ENCODE peak calls at places on chromosome 14, in six cellular contexts. K is A549, T is uterus, H is GM12878, E is stomach, R is adrenal gland. B is an unnamed sample.

GRCh38 chr14:91067186-91067585 is 6.7 kb upstream of the RPS6KA5 start:
- DNase-seq in K (no peak), T (no peak), H (no peak), E (no peak), R (no peak), B (no peak)

GRCh38 chr14:93369393-93370266 is 22.6 kb downstream of the COX8C start:
- DNase-seq in K (no peak), T (no peak), H (peak), E (no peak), R (no peak), B (no peak)

GRCh38 chr14:47438650-47439140 is 236.7 kb downstream of the MDGA2 start:
- DNase-seq in K (no peak), T (no peak), H (no peak), E (no peak), R (no peak), B (no peak)

GRCh38 chr14:95184413-95184790 is 27.1 kb upstream of the DICER1 start:
- DNase-seq in K (no peak), T (no peak), H (no peak), E (no peak), R (no peak), B (no peak)

GRCh38 chr14:73467800-73468199 is 9.5 kb upstream of the NUMB start:
- DNase-seq in K (no peak), T (no peak), H (no peak), E (no peak), R (no peak), B (no peak)

GRCh38 chr14:39499514-39499913 is 67.3 kb upstream of the FBXO33 start:
- DNase-seq in K (no peak), T (no peak), H (no peak), E (no peak), R (no peak), B (no peak)

GRCh38 chr14:76810953-76811400 is 1.7 kb downstream of the ANGEL1 start:
- DNase-seq in K (peak), T (no peak), H (no peak), E (no peak), R (peak), B (peak)

GRCh38 chr14:98685725-98686124 is 586.3 kb downstream of the BCL11B start:
- DNase-seq in K (no peak), T (no peak), H (no peak), E (no peak), R (no peak), B (no peak)

GRCh38 chr14:101599234-101599885 is 38.1 kb downstream of the DIO3 start:
- DNase-seq in K (no peak), T (no peak), H (no peak), E (no peak), R (no peak), B (no peak)

GRCh38 chr14:50139192-50139591 is 22.8 kb upstream of the VCPKMT start:
- DNase-seq in K (no peak), T (no peak), H (no peak), E (no peak), R (no peak), B (no peak)

GRCh38 chr14:68124885-68125731 is 305.5 kb downstream of the RAD51B start:
- DNase-seq in K (peak), T (peak), H (no peak), E (no peak), R (no peak), B (no peak)

GRCh38 chr14:35808076-35808657 is 928 bp downstream of the RALGAPA1 start:
- DNase-seq in K (peak), T (peak), H (no peak), E (peak), R (no peak), B (peak)

GRCh38 chr14:69069020-69069421 is 83.9 kb downstream of the DCAF5 start:
- DNase-seq in K (peak), T (no peak), H (no peak), E (no peak), R (no peak), B (no peak)

GRCh38 chr14:49971156-49972141 is 78.6 kb downstream of the ARF6 start:
- DNase-seq in K (no peak), T (no peak), H (peak), E (no peak), R (no peak), B (no peak)

GRCh38 chr14:34094384-34094783 is 143.5 kb upstream of the EGLN3 start:
- DNase-seq in K (no peak), T (no peak), H (no peak), E (no peak), R (no peak), B (no peak)

GRCh38 chr14:94307410-94307992 is 14.4 kb upstream of the SERPINA10 start:
- DNase-seq in K (peak), T (no peak), H (no peak), E (no peak), R (no peak), B (no peak)

GRCh38 chr14:55581011-55581806 is 1.2 kb downstream of the KTN1 start:
- DNase-seq in K (peak), T (peak), H (no peak), E (peak), R (peak), B (peak)

GRCh38 chr14:95490727-95491451 is 25.6 kb downstream of the SYNE3 start:
- DNase-seq in K (peak), T (no peak), H (no peak), E (no peak), R (peak), B (no peak)

GRCh38 chr14:69519701-69520100 is 35.2 kb downstream of the PLEKHD1 start:
- DNase-seq in K (no peak), T (no peak), H (no peak), E (no peak), R (no peak), B (peak)

GRCh38 chr14:24279301-24280186 is 8.1 kb upstream of the RABGGTA start:
- DNase-seq in K (peak), T (no peak), H (peak), E (no peak), R (peak), B (peak)

GRCh38 chr14:56378474-56378873 is 201.1 kb upstream of the TMEM260 start:
- DNase-seq in K (no peak), T (no peak), H (no peak), E (no peak), R (no peak), B (no peak)

GRCh38 chr14:94390372-94391086 is 2.1 kb upstream of the SERPINA1 start:
- DNase-seq in K (no peak), T (no peak), H (no peak), E (peak), R (peak), B (peak)

GRCh38 chr14:75993567-75994041 is 8.0 kb downstream of the IFT43 start:
- DNase-seq in K (no peak), T (no peak), H (peak), E (no peak), R (no peak), B (no peak)

GRCh38 chr14:105384605-105385321 is 13.6 kb upstream of the TEX22 start:
- DNase-seq in K (no peak), T (peak), H (no peak), E (no peak), R (no peak), B (no peak)

GRCh38 chr14:96370528-96370927 is 7.2 kb downstream of the GSKIP start:
- DNase-seq in K (no peak), T (no peak), H (no peak), E (no peak), R (no peak), B (no peak)

GRCh38 chr14:95392841-95393240 is 73.1 kb upstream of the CLMN start:
- DNase-seq in K (no peak), T (no peak), H (no peak), E (no peak), R (no peak), B (no peak)

GRCh38 chr14:69873877-69874780 is 5.1 kb upstream of the SMOC1 start:
- DNase-seq in K (no peak), T (no peak), H (no peak), E (no peak), R (no peak), B (no peak)

GRCh38 chr14:65745396-65746190 is 333.1 kb downstream of the FUT8 start:
- DNase-seq in K (no peak), T (no peak), H (no peak), E (no peak), R (no peak), B (no peak)

GRCh38 chr14:80434574-80435321 is 223.4 kb upstream of the DIO2 start:
- DNase-seq in K (peak), T (no peak), H (no peak), E (peak), R (no peak), B (no peak)

GRCh38 chr14:71433303-71433702 is 498.9 kb upstream of the RGS6 start:
- DNase-seq in K (no peak), T (no peak), H (no peak), E (no peak), R (no peak), B (no peak)

GRCh38 chr14:53062856-53063255 is 90.3 kb downstream of the DDHD1 start:
- DNase-seq in K (no peak), T (no peak), H (no peak), E (no peak), R (no peak), B (no peak)

DNA sequence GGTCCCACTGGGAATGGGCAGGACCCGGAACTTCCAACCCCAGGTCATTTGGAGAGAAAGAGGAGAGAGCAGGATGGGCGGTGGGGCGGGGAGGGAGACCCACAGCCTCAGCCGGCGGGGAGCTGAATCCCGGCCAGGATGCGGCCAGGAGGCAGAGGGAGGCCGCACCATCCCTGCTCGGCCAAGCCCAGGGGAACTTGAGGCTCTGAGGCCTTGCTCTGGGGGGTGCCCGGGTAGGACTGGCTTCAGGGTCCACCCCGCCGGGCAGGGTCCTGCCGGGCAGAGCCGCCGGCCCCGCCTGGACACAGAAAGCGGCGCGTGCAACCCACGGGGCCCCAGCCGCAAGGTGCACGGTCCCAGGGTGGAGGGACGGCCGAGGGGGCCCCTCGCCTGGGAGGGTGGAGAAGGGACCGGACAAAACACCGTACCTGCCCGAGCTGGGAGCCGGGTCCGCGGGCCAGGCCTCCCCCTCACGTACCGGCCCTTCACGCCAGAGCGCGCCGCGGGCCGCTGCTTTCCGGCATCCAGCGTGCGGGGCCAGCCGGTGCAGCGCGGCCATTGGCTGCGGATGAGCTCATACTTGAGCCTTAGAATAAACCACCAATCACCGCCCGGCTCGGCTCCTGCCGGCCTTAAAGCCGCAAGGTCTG is at the start of gene RPS6KL1:
- DNase-seq in K (peak), T (peak), H (no peak), E (peak), R (peak), B (peak)
- TF ChIP-seq POLR2A in K (no peak), T (no peak), H (peak), E (no peak), R (no peak), B (no peak)

DNA sequence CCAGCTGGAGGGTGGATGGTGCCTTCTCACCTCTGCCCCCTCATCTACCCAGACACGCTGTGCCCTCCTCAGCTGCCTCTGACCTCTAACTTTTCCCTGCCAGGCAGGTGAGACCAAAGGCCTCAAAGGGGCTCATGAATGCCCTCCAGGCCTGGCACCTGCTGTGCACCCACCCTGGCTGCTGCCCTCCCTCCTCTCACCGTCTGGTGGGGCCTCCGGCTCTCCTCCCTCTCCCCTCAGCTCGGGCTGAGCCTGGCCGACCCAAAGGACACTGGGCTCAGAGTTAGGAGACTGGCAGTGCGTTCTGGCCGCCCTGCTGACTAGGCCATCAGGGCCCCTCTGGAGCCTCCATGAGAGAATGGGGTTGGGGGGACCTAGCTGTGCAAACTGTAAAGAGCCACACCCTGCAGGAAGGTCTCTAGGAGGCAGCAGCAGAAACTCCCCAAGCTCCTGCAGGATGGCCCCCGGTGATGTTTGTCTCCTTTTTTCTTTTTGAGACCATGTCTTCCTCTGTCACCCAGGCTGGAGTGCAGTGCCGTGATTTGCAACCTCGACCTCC is 40.3 kb upstream of the PPP1R13B start:
- DNase-seq in K (no peak), T (no peak), H (no peak), E (no peak), R (no peak), B (no peak)
- H3K27ac ChIP-seq in K (no peak), T (no peak), H (no peak), E (no peak), R (no peak), B (no peak)

GRCh38 chr14:64510127-64510808 is 5.7 kb downstream of the ZBTB1 start:
- DNase-seq in K (no peak), T (no peak), H (no peak), E (no peak), R (no peak), B (no peak)
- TF ChIP-seq POLR2A in K (no peak), T (no peak), H (no peak), E (no peak), R (no peak), B (no peak)

DNA sequence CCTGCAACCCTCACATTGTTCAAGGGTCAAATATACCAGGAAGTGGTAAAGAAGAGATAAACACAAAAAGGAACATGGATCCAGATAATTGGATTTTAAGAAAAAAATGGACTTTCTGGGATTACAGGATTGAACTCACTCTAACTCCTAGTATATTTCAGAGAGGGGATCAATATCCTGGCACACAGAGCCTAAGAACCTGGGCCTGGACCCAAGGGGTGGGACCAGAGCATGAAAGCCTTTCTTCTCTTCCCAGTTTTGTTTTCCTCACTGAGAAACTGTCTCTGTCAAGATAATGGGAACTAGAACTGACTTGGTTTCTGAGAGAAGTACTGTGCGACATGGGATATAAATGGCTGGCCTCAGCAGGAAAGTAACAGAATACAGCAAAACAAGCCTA is 422.8 kb upstream of the STXBP6 start:
- DNase-seq in K (no peak), T (no peak), H (no peak), E (no peak), R (no peak), B (no peak)
- H3K27ac ChIP-seq in K (no peak), T (no peak), H (no peak), E (no peak), R (no peak), B (no peak)

DNA sequence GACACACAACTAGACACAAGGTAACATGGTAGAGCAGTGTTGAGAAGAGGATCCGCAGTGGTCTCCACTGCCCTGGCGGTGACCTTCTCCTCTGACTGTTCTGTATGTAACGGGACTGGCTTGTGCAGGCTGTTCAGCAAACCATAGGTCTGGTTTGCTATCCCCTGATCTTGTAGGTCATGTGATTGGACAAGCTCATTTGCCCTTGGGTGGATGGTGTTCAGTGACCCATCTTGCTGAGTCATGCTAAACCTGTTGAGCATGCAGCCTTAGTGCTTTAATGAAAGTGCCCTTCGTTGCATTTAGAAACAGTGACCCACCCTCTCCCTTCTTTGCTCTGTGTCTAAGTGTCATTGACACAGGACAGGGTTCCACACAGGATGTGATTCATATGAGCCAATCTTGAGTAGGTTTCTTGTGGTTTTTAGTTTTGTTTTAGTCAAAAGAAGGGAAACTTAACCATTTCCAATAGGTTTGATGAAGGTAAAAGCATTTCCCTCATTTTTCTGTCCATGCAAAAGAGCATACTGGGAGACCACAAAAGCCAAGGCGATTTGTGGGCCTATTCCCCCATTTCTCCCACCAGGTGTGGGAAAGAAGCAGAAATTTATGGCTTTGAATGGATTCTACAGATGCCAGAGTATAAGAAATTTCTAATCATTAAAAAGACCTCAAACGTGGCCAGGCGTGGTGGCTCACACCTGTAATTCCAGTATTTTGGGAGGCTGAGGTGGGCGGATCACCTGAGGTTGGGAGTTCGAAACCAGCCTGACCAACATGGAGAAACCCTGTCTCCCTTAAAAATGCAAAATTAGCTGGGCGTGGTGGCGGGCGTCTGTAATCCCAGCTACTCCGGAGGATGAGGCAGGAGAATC is 32.6 kb upstream of the HIF1A start:
- DNase-seq in K (peak), T (no peak), H (peak), E (peak), R (peak), B (peak)
- TF ChIP-seq POLR2A in K (no peak), T (no peak), H (peak), E (no peak), R (no peak), B (no peak)

DNA sequence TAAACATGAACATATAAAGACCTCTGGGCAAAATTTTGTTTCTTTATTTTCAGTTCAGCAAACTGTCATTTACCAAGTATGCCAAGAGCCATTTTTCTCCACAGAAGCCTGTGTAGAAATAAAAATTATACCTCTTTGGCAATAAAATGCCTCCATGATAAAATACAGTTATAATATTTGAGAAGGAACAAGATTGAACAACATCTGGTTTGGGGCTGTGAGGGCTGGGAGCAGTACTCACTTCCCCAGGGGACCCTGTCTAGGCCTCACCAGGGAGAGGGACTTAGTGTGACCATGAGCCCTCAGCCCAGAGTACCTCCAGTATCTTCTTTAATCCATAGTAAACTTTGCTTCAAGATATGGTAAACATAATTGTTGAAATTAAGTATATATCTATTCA is 65.1 kb downstream of the DAAM1 start:
- DNase-seq in K (no peak), T (no peak), H (no peak), E (no peak), R (no peak), B (no peak)
- H3K27ac ChIP-seq in K (peak), T (peak), H (peak), E (no peak), R (peak), B (peak)

DNA sequence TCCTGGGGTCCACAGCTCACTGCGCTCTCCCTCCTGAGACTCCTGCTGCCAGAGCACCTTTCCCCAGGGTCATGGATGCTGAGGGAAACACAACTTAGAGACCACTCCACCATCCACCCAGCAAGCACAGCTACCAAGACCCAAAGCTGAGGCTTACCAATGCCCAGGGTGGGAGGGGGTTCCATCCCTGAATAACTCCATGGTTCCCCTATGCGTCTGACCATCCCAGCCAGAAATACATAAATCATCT is 36.3 kb downstream of the DAD1 start:
- DNase-seq in K (no peak), T (no peak), H (no peak), E (no peak), R (no peak), B (no peak)
- TF ChIP-seq POLR2A in K (no peak), T (no peak), H (no peak), E (no peak), R (no peak), B (no peak)

B was measured in upper lobe of left lung.